ENCODE peak calls at places on chromosomes 11 and 22, in seven cellular contexts. U is stimulated activated CD8-positive, alpha-beta memory T cell treated with anti-CD3 and anti-CD28 coated beads, Interleukin-4, amount 100 ng/mL, for 48 hours; K is CD14-positive monocyte; Z is NCI-H187; A is endodermal cell; I is nucleus accumbens; G is LoVo. B is an unnamed sample.

GRCh38 chr22:37609240-37610152 is 862 bp downstream of the GGA1 start:
- DNase-seq in G (no peak), Z (no peak), I (no peak), U (no peak), K (no peak), A (no peak), B (no peak)

GRCh38 chr11:92627615-92628201 is 341.7 kb upstream of the MTNR1B start:
- DNase-seq in U (no peak), K (no peak), I (no peak), A (no peak), Z (no peak), G (no peak), B (no peak)

GRCh38 chr11:44301856-44302231 is 8.1 kb downstream of the ALX4 start:
- DNase-seq in A (no peak), G (peak), Z (no peak), U (no peak), K (no peak), I (no peak), B (no peak)

GRCh38 chr11:110184974-110185597 is 91.9 kb downstream of the ZC3H12C start:
- DNase-seq in G (no peak), U (no peak), I (no peak), A (no peak), K (no peak), Z (no peak), B (no peak)

GRCh38 chr11:126165366-126166156 is 45.9 kb downstream of the RPUSD4 start:
- DNase-seq in I (no peak), A (no peak), G (no peak), K (no peak), U (no peak), Z (no peak), B (no peak)

GRCh38 chr22:41123151-41123550 is 30.8 kb downstream of the EP300 start:
- DNase-seq in Z (no peak), I (no peak), A (no peak), U (no peak), G (no peak), K (no peak), B (no peak)

GRCh38 chr11:61671527-61671926 is 8.7 kb upstream of the DAGLA start:
- DNase-seq in U (no peak), Z (no peak), A (peak), K (peak), I (no peak), G (peak), B (peak)

GRCh38 chr22:45448431-45448830 is 34.9 kb downstream of the RIBC2 start:
- DNase-seq in U (no peak), K (no peak), I (no peak), Z (no peak), G (no peak), A (no peak), B (no peak)

GRCh38 chr11:124867700-124868099 is 2.5 kb downstream of the ROBO3 start:
- DNase-seq in G (no peak), I (no peak), K (no peak), Z (no peak), U (no peak), A (peak), B (peak)

GRCh38 chr22:22888509-22889353 is 1.1 kb downstream of the IGLL5 start:
- DNase-seq in I (no peak), G (no peak), K (peak), Z (no peak), A (peak), U (peak), B (no peak)

GRCh38 chr11:13778345-13778744 is 109.9 kb downstream of the FAR1 start:
- DNase-seq in G (no peak), Z (no peak), U (no peak), I (no peak), K (no peak), A (no peak), B (no peak)

GRCh38 chr11:87428266-87428665 is 390.5 kb downstream of the TMEM135 start:
- DNase-seq in I (no peak), U (no peak), Z (no peak), A (no peak), G (no peak), K (no peak), B (no peak)

GRCh38 chr11:127223633-127224032 is 223.1 kb upstream of the KIRREL3 start:
- DNase-seq in Z (no peak), A (no peak), U (no peak), I (no peak), K (no peak), G (no peak), B (no peak)

GRCh38 chr11:124108158-124108557 is 7.1 kb upstream of the VWA5A start:
- DNase-seq in G (no peak), A (peak), U (no peak), Z (no peak), I (no peak), K (no peak), B (peak)

GRCh38 chr11:19428206-19429001 is 187.7 kb upstream of the E2F8 start:
- DNase-seq in A (no peak), U (no peak), Z (peak), I (no peak), K (no peak), G (no peak), B (peak)

GRCh38 chr11:120431633-120432032 is 79.9 kb upstream of the GRIK4 start:
- DNase-seq in I (no peak), G (peak), A (peak), U (no peak), K (no peak), Z (no peak), B (no peak)

GRCh38 chr22:46351131-46351735 is 15.7 kb downstream of the TRMU start:
- DNase-seq in I (no peak), Z (no peak), U (no peak), G (no peak), A (no peak), K (peak), B (no peak)

B was measured in small intestine.